ENCODE peak calls at places on chromosomes 4 and X, in six cellular contexts. One of them, this sample, is unnamed.

GRCh38 chr4:71466775-71467174 is 128.0 kb downstream of the SLC4A4 start:
- DNase-seq in dorsolateral prefrontal cortex: no peak
- DNase-seq in astrocyte of the spinal cord: no peak
- DNase-seq in GM12865: no peak
- DNase-seq in cardiac fibroblast: no peak
- DNase-seq in cardiac muscle cell: no peak
- DNase-seq in this sample: no peak

GRCh38 chr4:133000012-133000411 is 149.1 kb upstream of the PCDH10 start:
- DNase-seq in astrocyte of the spinal cord: peak
- DNase-seq in dorsolateral prefrontal cortex: no peak
- DNase-seq in cardiac fibroblast: peak
- DNase-seq in GM12865: no peak
- DNase-seq in cardiac muscle cell: peak
- DNase-seq in this sample: no peak

GRCh38 chr4:145048817-145049216 is 49.2 kb downstream of the ANAPC10 start:
- DNase-seq in dorsolateral prefrontal cortex: no peak
- DNase-seq in GM12865: no peak
- DNase-seq in cardiac fibroblast: no peak
- DNase-seq in astrocyte of the spinal cord: peak
- DNase-seq in cardiac muscle cell: no peak
- DNase-seq in this sample: no peak

GRCh38 chr4:106868381-106869035 is 167.6 kb downstream of the DKK2 start:
- DNase-seq in GM12865: no peak
- DNase-seq in dorsolateral prefrontal cortex: no peak
- DNase-seq in cardiac muscle cell: peak
- DNase-seq in cardiac fibroblast: peak
- DNase-seq in astrocyte of the spinal cord: peak
- DNase-seq in this sample: peak

GRCh38 chr4:139177888-139178609 is 1.0 kb upstream of the ELF2 start:
- DNase-seq in cardiac muscle cell: peak
- DNase-seq in astrocyte of the spinal cord: peak
- DNase-seq in dorsolateral prefrontal cortex: peak
- DNase-seq in cardiac fibroblast: peak
- DNase-seq in GM12865: peak
- DNase-seq in this sample: peak

GRCh38 chr4:138217567-138217966 is 24.6 kb downstream of the SLC7A11 start:
- DNase-seq in dorsolateral prefrontal cortex: peak
- DNase-seq in cardiac fibroblast: no peak
- DNase-seq in cardiac muscle cell: no peak
- DNase-seq in astrocyte of the spinal cord: no peak
- DNase-seq in GM12865: no peak
- DNase-seq in this sample: no peak

GRCh38 chr4:75658881-75659280 is 14.3 kb downstream of the G3BP2 start:
- DNase-seq in astrocyte of the spinal cord: no peak
- DNase-seq in GM12865: no peak
- DNase-seq in dorsolateral prefrontal cortex: no peak
- DNase-seq in cardiac fibroblast: peak
- DNase-seq in cardiac muscle cell: peak
- DNase-seq in this sample: peak

GRCh38 chr4:151199496-151200190 is 77.3 kb upstream of the PRSS48 start:
- DNase-seq in astrocyte of the spinal cord: no peak
- DNase-seq in GM12865: no peak
- DNase-seq in cardiac fibroblast: no peak
- DNase-seq in dorsolateral prefrontal cortex: peak
- DNase-seq in cardiac muscle cell: no peak
- DNase-seq in this sample: peak

GRCh38 chr4:16231570-16232252 is 5.4 kb upstream of the TAPT1 start:
- DNase-seq in astrocyte of the spinal cord: no peak
- DNase-seq in cardiac muscle cell: peak
- DNase-seq in cardiac fibroblast: peak
- DNase-seq in GM12865: no peak
- DNase-seq in dorsolateral prefrontal cortex: no peak
- DNase-seq in this sample: no peak

GRCh38 chrX:115226929-115227328 is 7.0 kb downstream of the LRCH2 start:
- DNase-seq in cardiac muscle cell: peak
- DNase-seq in astrocyte of the spinal cord: peak
- DNase-seq in dorsolateral prefrontal cortex: no peak
- DNase-seq in cardiac fibroblast: peak
- DNase-seq in GM12865: peak
- DNase-seq in this sample: peak

GRCh38 chrX:69503835-69504625 is at the start of gene NALF2:
- DNase-seq in cardiac muscle cell: peak
- DNase-seq in astrocyte of the spinal cord: peak
- DNase-seq in dorsolateral prefrontal cortex: no peak
- DNase-seq in cardiac fibroblast: peak
- DNase-seq in GM12865: peak
- DNase-seq in this sample: peak

GRCh38 chr4:2824329-2825183 is 19.1 kb upstream of the ADD1 start:
- DNase-seq in cardiac fibroblast: no peak
- DNase-seq in GM12865: no peak
- DNase-seq in dorsolateral prefrontal cortex: no peak
- DNase-seq in astrocyte of the spinal cord: no peak
- DNase-seq in cardiac muscle cell: no peak
- DNase-seq in this sample: no peak

GRCh38 chr4:41580007-41580406 is 42.0 kb downstream of the LIMCH1 start:
- DNase-seq in GM12865: no peak
- DNase-seq in dorsolateral prefrontal cortex: no peak
- DNase-seq in cardiac muscle cell: no peak
- DNase-seq in cardiac fibroblast: no peak
- DNase-seq in astrocyte of the spinal cord: no peak
- DNase-seq in this sample: no peak

GRCh38 chr4:129261584-129261983 is 165.6 kb downstream of the C4orf33 start:
- DNase-seq in cardiac muscle cell: no peak
- DNase-seq in dorsolateral prefrontal cortex: no peak
- DNase-seq in cardiac fibroblast: no peak
- DNase-seq in astrocyte of the spinal cord: no peak
- DNase-seq in GM12865: no peak
- DNase-seq in this sample: no peak

GRCh38 chrX:153600032-153600373 is 1.1 kb upstream of the CCNQ start:
- DNase-seq in dorsolateral prefrontal cortex: no peak
- DNase-seq in GM12865: peak
- DNase-seq in cardiac fibroblast: peak
- DNase-seq in cardiac muscle cell: peak
- DNase-seq in astrocyte of the spinal cord: no peak
- DNase-seq in this sample: peak

GRCh38 chrX:39677987-39678840 is 419.5 kb downstream of the BCOR start:
- DNase-seq in cardiac fibroblast: no peak
- DNase-seq in astrocyte of the spinal cord: no peak
- DNase-seq in cardiac muscle cell: no peak
- DNase-seq in dorsolateral prefrontal cortex: peak
- DNase-seq in GM12865: no peak
- DNase-seq in this sample: peak

GRCh38 chr4:54614094-54614493 is 43.7 kb upstream of the KIT start:
- DNase-seq in cardiac fibroblast: no peak
- DNase-seq in GM12865: no peak
- DNase-seq in cardiac muscle cell: no peak
- DNase-seq in dorsolateral prefrontal cortex: no peak
- DNase-seq in astrocyte of the spinal cord: no peak
- DNase-seq in this sample: no peak

GRCh38 chr4:146582864-146583263 is 55.8 kb upstream of the POU4F2 start:
- DNase-seq in astrocyte of the spinal cord: no peak
- DNase-seq in cardiac fibroblast: no peak
- DNase-seq in cardiac muscle cell: no peak
- DNase-seq in dorsolateral prefrontal cortex: no peak
- DNase-seq in GM12865: no peak
- DNase-seq in this sample: no peak

GRCh38 chr4:2365913-2366210 is 52.6 kb downstream of the ZFYVE28 start:
- DNase-seq in cardiac muscle cell: no peak
- DNase-seq in GM12865: no peak
- DNase-seq in astrocyte of the spinal cord: no peak
- DNase-seq in dorsolateral prefrontal cortex: no peak
- DNase-seq in cardiac fibroblast: no peak
- DNase-seq in this sample: no peak

GRCh38 chr4:82398263-82398662 is 24.5 kb upstream of the HNRNPD start:
- DNase-seq in cardiac muscle cell: no peak
- DNase-seq in cardiac fibroblast: no peak
- DNase-seq in astrocyte of the spinal cord: no peak
- DNase-seq in dorsolateral prefrontal cortex: no peak
- DNase-seq in GM12865: no peak
- DNase-seq in this sample: no peak

GRCh38 chr4:109631709-109632108 is 71.5 kb downstream of the CASP6 start:
- DNase-seq in cardiac muscle cell: peak
- DNase-seq in GM12865: no peak
- DNase-seq in dorsolateral prefrontal cortex: no peak
- DNase-seq in cardiac fibroblast: peak
- DNase-seq in astrocyte of the spinal cord: no peak
- DNase-seq in this sample: no peak

GRCh38 chr4:10115657-10116624 is 658 bp downstream of the WDR1 start:
- DNase-seq in astrocyte of the spinal cord: peak
- DNase-seq in dorsolateral prefrontal cortex: no peak
- DNase-seq in cardiac muscle cell: peak
- DNase-seq in GM12865: peak
- DNase-seq in cardiac fibroblast: peak
- DNase-seq in this sample: no peak

GRCh38 chr4:16995451-16995850 is 97.0 kb upstream of the LDB2 start:
- DNase-seq in cardiac muscle cell: peak
- DNase-seq in dorsolateral prefrontal cortex: no peak
- DNase-seq in GM12865: no peak
- DNase-seq in astrocyte of the spinal cord: no peak
- DNase-seq in cardiac fibroblast: peak
- DNase-seq in this sample: peak

GRCh38 chrX:41734530-41734929 is 10.5 kb downstream of the GPR82 start:
- DNase-seq in dorsolateral prefrontal cortex: no peak
- DNase-seq in cardiac fibroblast: peak
- DNase-seq in astrocyte of the spinal cord: no peak
- DNase-seq in cardiac muscle cell: peak
- DNase-seq in GM12865: peak
- DNase-seq in this sample: peak

GRCh38 chr4:173537628-173538147 is 7.7 kb upstream of the HAND2 start:
- DNase-seq in GM12865: no peak
- DNase-seq in cardiac fibroblast: no peak
- DNase-seq in dorsolateral prefrontal cortex: no peak
- DNase-seq in astrocyte of the spinal cord: no peak
- DNase-seq in cardiac muscle cell: no peak
- DNase-seq in this sample: no peak

DNA sequence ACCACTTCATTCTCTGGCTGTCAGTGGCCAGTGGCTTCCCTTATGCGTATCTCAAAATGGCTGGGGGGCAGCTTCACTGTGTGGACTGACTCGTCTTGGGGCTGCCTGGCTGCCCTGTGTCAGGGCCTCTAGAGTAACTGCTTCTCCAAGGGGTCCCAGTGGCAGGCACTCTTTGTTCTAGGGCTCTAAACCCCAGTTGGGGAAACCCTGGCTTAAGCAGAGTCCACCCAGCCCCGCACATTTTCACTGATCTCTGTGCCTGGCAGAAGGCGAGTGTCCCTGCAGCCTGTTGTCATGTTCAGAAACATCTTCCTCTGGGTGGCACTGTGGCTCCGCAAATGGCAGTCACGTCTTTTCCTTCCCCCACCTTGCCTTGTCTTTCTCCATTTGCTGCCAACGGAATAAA is 59.7 kb downstream of the NBDY start:
- DNase-seq in GM12865: no peak
- DNase-seq in cardiac fibroblast: peak
- DNase-seq in dorsolateral prefrontal cortex: peak
- DNase-seq in astrocyte of the spinal cord: peak
- DNase-seq in cardiac muscle cell: peak
- DNase-seq in this sample: no peak
- TF ChIP-seq CTCF in GM12865: no peak
- TF ChIP-seq CTCF in cardiac fibroblast: no peak
- TF ChIP-seq CTCF in dorsolateral prefrontal cortex: peak
- TF ChIP-seq CTCF in astrocyte of the spinal cord: peak
- TF ChIP-seq CTCF in cardiac muscle cell: peak
- TF ChIP-seq CTCF in this sample: no peak

GRCh38 chrX:536616-537015 is 94.0 kb upstream of the SHOX start:
- DNase-seq in cardiac fibroblast: no peak
- DNase-seq in GM12865: no peak
- DNase-seq in dorsolateral prefrontal cortex: no peak
- DNase-seq in astrocyte of the spinal cord: no peak
- DNase-seq in cardiac muscle cell: no peak
- DNase-seq in this sample: no peak

GRCh38 chrX:530726-531610 is 99.6 kb upstream of the SHOX start:
- DNase-seq in GM12865: no peak
- DNase-seq in dorsolateral prefrontal cortex: no peak
- DNase-seq in astrocyte of the spinal cord: no peak
- DNase-seq in cardiac muscle cell: no peak
- DNase-seq in cardiac fibroblast: no peak
- DNase-seq in this sample: no peak

GRCh38 chrX:526295-527224 is 104.0 kb upstream of the SHOX start:
- DNase-seq in GM12865: no peak
- DNase-seq in cardiac fibroblast: no peak
- DNase-seq in dorsolateral prefrontal cortex: no peak
- DNase-seq in astrocyte of the spinal cord: no peak
- DNase-seq in cardiac muscle cell: no peak
- DNase-seq in this sample: no peak

GRCh38 chrX:534804-535203 is 95.8 kb upstream of the SHOX start:
- DNase-seq in cardiac muscle cell: no peak
- DNase-seq in GM12865: no peak
- DNase-seq in astrocyte of the spinal cord: no peak
- DNase-seq in dorsolateral prefrontal cortex: no peak
- DNase-seq in cardiac fibroblast: no peak
- DNase-seq in this sample: no peak

DNA sequence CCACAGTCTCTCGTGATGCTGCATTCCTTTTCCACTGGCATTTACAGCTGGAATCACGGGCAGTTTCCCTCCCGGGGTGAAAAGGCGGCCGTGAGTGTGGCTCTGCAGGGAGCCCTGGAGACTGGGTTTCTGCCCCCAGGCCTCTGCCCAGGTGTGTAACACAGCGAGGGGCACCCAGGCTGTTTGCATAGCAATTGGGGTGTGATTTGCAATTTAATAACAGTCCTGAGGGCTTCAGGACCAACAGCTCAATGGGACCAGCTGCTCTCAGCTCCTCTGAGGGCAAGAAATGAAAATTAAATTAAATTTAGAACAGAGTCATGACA is 99.0 kb upstream of the SHOX start:
- DNase-seq in dorsolateral prefrontal cortex: no peak
- DNase-seq in astrocyte of the spinal cord: no peak
- DNase-seq in cardiac fibroblast: no peak
- DNase-seq in cardiac muscle cell: no peak
- DNase-seq in GM12865: no peak
- DNase-seq in this sample: no peak
- H3K4me3 ChIP-seq in dorsolateral prefrontal cortex: no peak
- H3K4me3 ChIP-seq in astrocyte of the spinal cord: no peak
- H3K4me3 ChIP-seq in cardiac fibroblast: no peak
- H3K4me3 ChIP-seq in cardiac muscle cell: no peak
- H3K4me3 ChIP-seq in GM12865: no peak
- H3K4me3 ChIP-seq in this sample: no peak

DNA sequence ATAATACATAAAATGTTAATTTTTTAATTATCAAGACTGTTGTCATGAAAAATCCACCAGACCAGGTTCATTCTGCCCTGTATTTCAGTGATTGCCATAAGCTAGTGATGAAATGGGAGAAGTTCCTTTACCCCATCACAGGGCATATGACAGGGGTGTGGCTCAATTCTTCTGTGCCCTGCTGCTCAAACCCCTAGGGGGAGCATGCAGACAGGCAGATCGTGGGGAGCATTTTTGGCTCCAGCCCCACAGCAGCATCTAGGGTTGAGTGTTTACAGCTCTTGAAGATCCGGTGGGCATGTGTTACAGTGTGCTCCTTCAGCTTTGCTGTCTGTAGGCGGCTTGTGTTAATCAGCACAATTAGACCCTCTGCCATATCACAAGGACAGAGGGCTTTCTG is 700.7 kb downstream of the PCDH18 start:
- DNase-seq in cardiac muscle cell: peak
- DNase-seq in astrocyte of the spinal cord: no peak
- DNase-seq in dorsolateral prefrontal cortex: no peak
- DNase-seq in GM12865: peak
- DNase-seq in cardiac fibroblast: no peak
- DNase-seq in this sample: no peak
- TF ChIP-seq CTCF in cardiac muscle cell: no peak
- TF ChIP-seq CTCF in astrocyte of the spinal cord: no peak
- TF ChIP-seq CTCF in dorsolateral prefrontal cortex: no peak
- TF ChIP-seq CTCF in GM12865: peak
- TF ChIP-seq CTCF in cardiac fibroblast: no peak
- TF ChIP-seq CTCF in this sample: no peak

GRCh38 chrX:118495061-118495921 is at the start of gene DOCK11:
- DNase-seq in cardiac muscle cell: peak
- DNase-seq in astrocyte of the spinal cord: peak
- DNase-seq in cardiac fibroblast: peak
- DNase-seq in GM12865: peak
- DNase-seq in dorsolateral prefrontal cortex: peak
- DNase-seq in this sample: peak
- H3K4me3 ChIP-seq in cardiac muscle cell: peak
- H3K4me3 ChIP-seq in astrocyte of the spinal cord: peak
- H3K4me3 ChIP-seq in cardiac fibroblast: peak
- H3K4me3 ChIP-seq in GM12865: peak
- H3K4me3 ChIP-seq in dorsolateral prefrontal cortex: peak
- H3K4me3 ChIP-seq in this sample: peak

This sample was measured in AG10803.